ENCODE peak calls at places on chromosomes 6 and 20, in six cellular contexts. Q is stimulated activated CD4-positive, alpha-beta T cell treated with anti-CD3 and anti-CD28 coated beads, TNF-alpha, amount 100 ng/mL, for 1 hour; V is right lobe of liver; F is Panc1; O is stimulated activated CD8-positive, alpha-beta memory T cell treated with anti-CD3 and anti-CD28 coated beads, Interleukin-15, amount 100 ng/mL, for 24 hours; U is EL. K is an unnamed sample.

GRCh38 chr6:131136021-131136847 is 967 bp downstream of the AKAP7 start:
- DNase-seq in Q (no peak), V (no peak), F (peak), O (no peak), U (peak), K (peak)

GRCh38 chr6:166830185-166830890 is 126.0 kb downstream of the RNASET2 start:
- DNase-seq in Q (no peak), V (no peak), F (no peak), O (no peak), U (no peak), K (no peak)

GRCh38 chr6:35023091-35023490 is 118.0 kb downstream of the TCP11 start:
- DNase-seq in Q (no peak), V (no peak), F (no peak), O (no peak), U (no peak), K (no peak)

GRCh38 chr20:3135507-3136070 is 24.1 kb downstream of the FASTKD5 start:
- DNase-seq in Q (no peak), V (no peak), F (no peak), O (no peak), U (no peak), K (no peak)

GRCh38 chr6:142696689-142697088 is 248.3 kb downstream of the HIVEP2 start:
- DNase-seq in Q (no peak), V (peak), F (no peak), O (no peak), U (peak), K (peak)

GRCh38 chr20:64111841-64112641 is 4.7 kb upstream of the NPBWR2 start:
- DNase-seq in Q (no peak), V (no peak), F (no peak), O (no peak), U (no peak), K (no peak)

GRCh38 chr6:46113370-46113769 is 16.4 kb upstream of the ENPP4 start:
- DNase-seq in Q (no peak), V (no peak), F (no peak), O (no peak), U (no peak), K (no peak)

GRCh38 chr6:87697581-87698552 is 4.2 kb downstream of the AKIRIN2 start:
- DNase-seq in Q (no peak), V (no peak), F (no peak), O (no peak), U (peak), K (peak)

GRCh38 chr6:165708985-165709576 is 46.0 kb upstream of the PDE10A start:
- DNase-seq in Q (no peak), V (no peak), F (no peak), O (no peak), U (no peak), K (no peak)

GRCh38 chr20:32709528-32710121 is 33.6 kb downstream of the COMMD7 start:
- DNase-seq in Q (no peak), V (no peak), F (no peak), O (no peak), U (no peak), K (peak)

K was measured in EH.